ENCODE peak calls at places on chromosomes 5 and 9, in eight cellular contexts. X, U, E, R, H, B, I and Y are unnamed samples.

GRCh38 chr5:96094904-96095303 is 133.3 kb upstream of the ELL2 start:
- DNase-seq in B (peak; percentile 19), R (no peak), U (no peak), H (no peak), X (no peak), E (no peak), I (peak; percentile 19), Y (no peak)

GRCh38 chr5:148205865-148206264 is 3.0 kb downstream of the SPINK6 start:
- DNase-seq in I (no peak), H (no peak), U (no peak), R (no peak), X (no peak), B (no peak), E (no peak), Y (no peak)

GRCh38 chr5:32432633-32433032 is 11.9 kb downstream of the ZFR start:
- DNase-seq in H (no peak), E (no peak), X (no peak), I (no peak), B (no peak), R (no peak), U (no peak), Y (no peak)

GRCh38 chr5:71932649-71933338 is 174.5 kb upstream of the MAP1B start:
- DNase-seq in H (peak; percentile 67), I (peak; percentile 24), X (peak; percentile 76), R (peak; percentile 76), U (peak; percentile 60), E (no peak), B (peak; percentile 59), Y (peak; percentile 53)

GRCh38 chr5:38422622-38423021 is 133.8 kb downstream of the LIFR start:
- DNase-seq in R (no peak), X (no peak), U (no peak), E (no peak), B (no peak), H (no peak), I (no peak), Y (no peak)

GRCh38 chr9:33375238-33375840 is 27.0 kb downstream of the AQP7 start:
- DNase-seq in B (no peak), U (no peak), H (peak; percentile 19), E (no peak), R (no peak), I (no peak), X (no peak), Y (no peak)

GRCh38 chr5:119852140-119852539 is 222.8 kb downstream of the FAM170A start:
- DNase-seq in B (no peak), I (no peak), H (no peak), R (no peak), X (peak; percentile 67), E (no peak), U (no peak), Y (no peak)

GRCh38 chr9:108832179-108832500 is 23.6 kb downstream of the ACTL7B start:
- DNase-seq in X (no peak), I (no peak), U (no peak), B (no peak), H (no peak), R (no peak), E (no peak), Y (no peak)

GRCh38 chr5:17216974-17217325 is 481 bp upstream of the BASP1 start:
- DNase-seq in H (peak; percentile 51), E (no peak), R (no peak), B (peak; percentile 61), I (no peak), X (no peak), U (no peak), Y (peak; percentile 62)

GRCh38 chr9:27945386-27945785 is 372.1 kb upstream of the C9orf72 start:
- DNase-seq in H (no peak), U (no peak), E (no peak), X (no peak), R (no peak), I (no peak), B (no peak), Y (no peak)

GRCh38 chr9:104800068-104800785 is 36.3 kb downstream of the NIPSNAP3B start:
- DNase-seq in H (no peak), B (no peak), I (no peak), U (no peak), E (no peak), R (no peak), X (no peak), Y (no peak)

GRCh38 chr5:137627730-137628129 is 108.2 kb downstream of the KLHL3 start:
- DNase-seq in I (no peak), H (no peak), E (no peak), B (no peak), R (no peak), U (no peak), X (no peak), Y (no peak)

GRCh38 chr5:52769061-52769460 is 18.7 kb upstream of the ITGA1 start:
- DNase-seq in I (no peak), H (peak; percentile 42), X (no peak), U (no peak), E (no peak), B (no peak), R (no peak), Y (no peak)

GRCh38 chr9:81492710-81493447 is 196.5 kb downstream of the TLE1 start:
- DNase-seq in H (peak; percentile 100), U (no peak), E (no peak), X (peak; percentile 8), B (no peak), I (no peak), R (no peak), Y (no peak)

GRCh38 chr9:93673271-93673843 is 97.0 kb downstream of the PHF2 start:
- DNase-seq in H (no peak), X (no peak), E (peak; percentile 53), R (peak; percentile 33), U (peak; percentile 4), B (peak; percentile 10), I (no peak), Y (peak; percentile 31)

GRCh38 chr5:110899566-110900412 is 161.0 kb downstream of the SLC25A46 start:
- DNase-seq in I (no peak), H (peak; percentile 72), U (no peak), X (no peak), B (no peak), E (no peak), R (no peak), Y (no peak)

GRCh38 chr5:152676177-152676576 is 271.1 kb upstream of the NMUR2 start:
- DNase-seq in B (no peak), E (no peak), I (no peak), X (no peak), R (no peak), H (no peak), U (no peak), Y (no peak)

GRCh38 chr9:136078498-136079011 is 16.5 kb downstream of the NACC2 start:
- DNase-seq in H (no peak), R (no peak), I (no peak), X (no peak), U (no peak), E (peak; percentile 62), B (no peak), Y (no peak)
- H3K4me1 ChIP-seq in H (peaks cover 7% of the 10 kb centered on the region), R (peaks cover 51% of the 10 kb centered on the region), I (peaks cover 24% of the 10 kb centered on the region), X (no peaks in the 10 kb centered on the region), U (peaks cover 32% of the 10 kb centered on the region), E (peaks cover 83% of the 10 kb centered on the region), B (peaks cover 19% of the 10 kb centered on the region), Y (no peaks in the 10 kb centered on the region)

DNA sequence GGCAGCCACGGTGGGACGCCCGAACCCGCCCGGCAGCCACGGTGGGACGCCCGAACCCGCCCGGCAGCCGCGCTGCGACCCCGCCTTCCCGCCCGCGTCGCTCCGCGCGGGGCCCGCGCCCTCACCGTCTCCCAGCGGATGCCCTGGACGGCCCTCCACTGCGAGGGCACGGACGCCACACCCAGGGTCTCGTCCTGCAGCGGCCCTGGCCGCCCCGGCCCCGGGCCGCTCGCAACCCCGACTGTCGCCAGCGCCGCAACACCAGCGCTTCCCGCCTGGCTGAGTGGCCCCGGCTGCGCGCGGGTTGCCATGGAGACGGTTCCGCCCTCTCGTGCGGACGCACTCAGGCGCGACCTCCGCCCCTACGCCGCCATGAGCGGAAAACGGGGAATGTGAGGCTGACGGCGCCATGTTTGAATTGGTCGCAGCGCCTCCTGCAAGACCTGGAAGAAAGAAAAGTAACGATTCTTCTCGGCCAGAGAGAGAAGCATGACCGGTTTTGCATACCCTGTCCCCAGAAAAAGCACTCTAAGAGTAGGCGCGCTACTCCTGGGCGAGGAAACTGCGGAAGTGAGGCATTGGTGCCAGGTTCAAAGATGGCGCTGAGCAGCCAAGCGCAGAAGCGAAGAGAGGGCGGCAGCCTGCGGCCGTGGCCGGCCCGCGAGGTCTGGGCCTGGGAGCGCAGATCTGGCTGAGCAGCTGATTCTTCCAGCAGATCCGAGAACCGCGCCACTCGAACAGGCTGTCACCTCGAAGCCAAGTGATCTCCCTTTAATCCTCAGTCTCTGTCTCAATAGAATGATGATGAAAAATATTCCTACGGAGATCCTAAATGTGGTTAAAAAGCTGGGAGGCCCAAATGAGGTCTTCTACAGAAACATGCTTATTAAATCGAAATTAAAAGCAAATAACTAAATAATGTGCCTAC is at the start of gene DYNC2I2:
- DNase-seq in I (peak; percentile 93), H (peak; percentile 90), E (peak; percentile 98), X (peak; percentile 87), U (peak; percentile 98), B (peak; percentile 95), R (peak; percentile 97), Y (peak; percentile 99)
- TF ChIP-seq POLR2A in I (no peak), H (peak; percentile 74), E (peak; percentile 19), X (peak; percentile 74), U (peak; percentile 60), B (peak; percentile 25), R (no peak), Y (peak; percentile 59)

GRCh38 chr5:21238786-21239185 is 1250.8 kb upstream of the CDH18 start:
- DNase-seq in E (no peak), I (no peak), X (no peak), R (no peak), B (no peak), U (no peak), H (no peak), Y (no peak)

GRCh38 chr5:21236104-21236503 is 1248.1 kb upstream of the CDH18 start:
- DNase-seq in I (no peak), R (no peak), U (no peak), X (no peak), E (no peak), H (no peak), B (no peak), Y (no peak)

GRCh38 chr5:21236896-21237830 is 1249.2 kb upstream of the CDH18 start:
- DNase-seq in B (no peak), E (no peak), I (no peak), R (no peak), U (no peak), H (no peak), X (no peak), Y (no peak)
- H3K36me3 ChIP-seq in B (no peaks in the 10 kb centered on the region), E (no peaks in the 10 kb centered on the region), I (no peaks in the 10 kb centered on the region), R (no peaks in the 10 kb centered on the region), U (no peaks in the 10 kb centered on the region), H (no peaks in the 10 kb centered on the region), X (no peaks in the 10 kb centered on the region), Y (no peaks in the 10 kb centered on the region)

DNA sequence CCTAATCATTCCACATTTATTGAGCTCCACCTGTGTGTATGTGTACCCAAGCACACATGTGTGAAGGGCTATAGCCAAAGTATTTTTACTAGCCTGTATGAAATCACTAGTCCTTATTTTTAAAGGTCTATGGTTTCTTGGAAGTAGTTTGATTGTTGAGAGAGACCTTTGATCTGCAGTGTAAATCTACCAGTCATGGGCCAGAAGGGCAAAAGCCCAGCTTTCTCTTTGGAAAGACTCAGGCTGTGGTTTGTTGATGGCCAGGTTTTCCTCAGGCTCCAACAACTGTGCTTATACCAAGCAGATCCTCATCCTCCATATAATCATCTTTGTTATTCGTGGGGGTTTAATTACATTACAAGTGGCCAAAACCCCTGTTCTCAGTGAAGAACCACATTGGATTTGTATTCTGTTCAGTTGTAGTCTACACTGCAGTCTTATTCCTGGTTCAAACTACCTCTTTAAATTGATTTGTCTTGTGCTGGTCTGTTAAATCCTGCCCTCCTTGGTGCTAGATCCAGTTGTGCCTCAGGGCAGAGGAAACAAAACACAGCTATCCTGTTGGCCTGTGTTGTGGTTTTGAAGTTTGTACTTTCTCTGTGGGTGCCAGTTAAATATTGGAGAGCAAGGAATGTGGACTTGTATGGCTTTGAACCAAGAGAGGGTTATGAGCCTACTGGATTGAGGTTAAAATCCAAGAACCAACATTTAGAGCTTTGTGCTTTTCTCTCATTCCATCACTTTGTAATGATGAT is 13.3 kb downstream of the CDC26 start:
- DNase-seq in R (no peak), X (peak; percentile 35), I (no peak), U (no peak), H (no peak), B (no peak), E (no peak), Y (peak; percentile 52)
- H3K4me1 ChIP-seq in R (no peaks in the 10 kb centered on the region), X (peaks cover 18% of the 10 kb centered on the region), I (no peaks in the 10 kb centered on the region), U (no peaks in the 10 kb centered on the region), H (no peaks in the 10 kb centered on the region), B (no peaks in the 10 kb centered on the region), E (no peaks in the 10 kb centered on the region), Y (no peaks in the 10 kb centered on the region)